ENCODE peak calls at places on chromosomes 2 and 18, in eight cellular contexts. P, W, N, Y, H, Z, K and V are unnamed samples. For H3K36me3 and H3K4me1, the result is how much of the 10 kb centered on the place peaks cover.

GRCh38 chr2:96391153-96391827 is 55.7 kb downstream of the NCAPH start:
- DNase-seq in P (no peak), W (no peak), N (no peak), Y (no peak), H (no peak), Z (no peak), K (no peak), V (no peak)

GRCh38 chr2:19861771-19862170 is 40.0 kb downstream of the TTC32 start:
- DNase-seq in P (no peak), W (no peak), N (no peak), Y (no peak), H (no peak), Z (no peak), K (no peak), V (no peak)

GRCh38 chr2:105761931-105762515 is 17.3 kb downstream of the NCK2 start:
- DNase-seq in P (no peak), W (no peak), N (no peak), Y (no peak), H (no peak), Z (peak), K (peak), V (no peak)

GRCh38 chr18:72555101-72555500 is 11.0 kb upstream of the CBLN2 start:
- DNase-seq in P (no peak), W (no peak), N (no peak), Y (no peak), H (no peak), Z (no peak), K (no peak), V (no peak)

GRCh38 chr18:62018761-62019041 is 125.9 kb upstream of the RNF152 start:
- DNase-seq in P (no peak), W (no peak), N (no peak), Y (no peak), H (no peak), Z (no peak), K (no peak), V (no peak)

GRCh38 chr2:33242845-33243244 is 233.6 kb upstream of the RASGRP3 start:
- DNase-seq in P (no peak), W (no peak), N (no peak), Y (no peak), H (no peak), Z (no peak), K (no peak), V (no peak)

GRCh38 chr18:59381949-59382348 is 22.9 kb upstream of the LMAN1 start:
- DNase-seq in P (no peak), W (no peak), N (no peak), Y (no peak), H (no peak), Z (no peak), K (no peak), V (no peak)

GRCh38 chr2:109531896-109532727 is 81.7 kb downstream of the SEPTIN10 start:
- DNase-seq in P (no peak), W (no peak), N (peak), Y (no peak), H (peak), Z (no peak), K (no peak), V (peak)

GRCh38 chr18:8595445-8595844 is 13.8 kb upstream of the RAB12 start:
- DNase-seq in P (no peak), W (no peak), N (no peak), Y (no peak), H (no peak), Z (no peak), K (no peak), V (no peak)

GRCh38 chr18:63224574-63224973 is 95.0 kb downstream of the BCL2 start:
- DNase-seq in P (no peak), W (no peak), N (no peak), Y (no peak), H (no peak), Z (no peak), K (no peak), V (no peak)
- H3K36me3 ChIP-seq in P (under half), W (under half), N (under half), Y (under half), H (under half), Z (under half), K (under half), V (under half)

GRCh38 chr2:46704593-46704992 is 211.0 kb downstream of the MCFD2 start:
- DNase-seq in P (no peak), W (no peak), N (no peak), Y (no peak), H (no peak), Z (no peak), K (peak), V (no peak)
- H3K4me1 ChIP-seq in P (half or more), W (half or more), N (half or more), Y (under half), H (half or more), Z (under half), K (under half), V (under half)

GRCh38 chr2:189082576-189082975 is 97.0 kb downstream of the COL5A2 start:
- DNase-seq in P (no peak), W (no peak), N (no peak), Y (no peak), H (no peak), Z (no peak), K (no peak), V (no peak)

GRCh38 chr2:189088566-189089225 is 90.9 kb downstream of the COL5A2 start:
- DNase-seq in P (no peak), W (no peak), N (no peak), Y (no peak), H (no peak), Z (no peak), K (no peak), V (no peak)

GRCh38 chr2:189086710-189087109 is 92.9 kb downstream of the COL5A2 start:
- DNase-seq in P (no peak), W (no peak), N (no peak), Y (peak), H (no peak), Z (no peak), K (no peak), V (no peak)

GRCh38 chr2:189083088-189083487 is 96.5 kb downstream of the COL5A2 start:
- DNase-seq in P (no peak), W (no peak), N (no peak), Y (no peak), H (no peak), Z (no peak), K (no peak), V (no peak)
- H3K36me3 ChIP-seq in P (under half), W (under half), N (under half), Y (under half), H (under half), Z (under half), K (under half), V (under half)

GRCh38 chr2:157843935-157844334 is 32.2 kb downstream of the ACVR1 start:
- DNase-seq in P (no peak), W (no peak), N (no peak), Y (no peak), H (no peak), Z (no peak), K (no peak), V (no peak)

GRCh38 chr2:157848242-157848641 is 27.9 kb downstream of the ACVR1 start:
- DNase-seq in P (no peak), W (no peak), N (no peak), Y (no peak), H (no peak), Z (no peak), K (no peak), V (no peak)

GRCh38 chr2:157841485-157841884 is 34.6 kb downstream of the ACVR1 start:
- DNase-seq in P (no peak), W (no peak), N (no peak), Y (no peak), H (no peak), Z (no peak), K (no peak), V (no peak)

GRCh38 chr2:157842106-157842879 is 33.8 kb downstream of the ACVR1 start:
- DNase-seq in P (no peak), W (no peak), N (no peak), Y (no peak), H (no peak), Z (no peak), K (no peak), V (no peak)

DNA sequence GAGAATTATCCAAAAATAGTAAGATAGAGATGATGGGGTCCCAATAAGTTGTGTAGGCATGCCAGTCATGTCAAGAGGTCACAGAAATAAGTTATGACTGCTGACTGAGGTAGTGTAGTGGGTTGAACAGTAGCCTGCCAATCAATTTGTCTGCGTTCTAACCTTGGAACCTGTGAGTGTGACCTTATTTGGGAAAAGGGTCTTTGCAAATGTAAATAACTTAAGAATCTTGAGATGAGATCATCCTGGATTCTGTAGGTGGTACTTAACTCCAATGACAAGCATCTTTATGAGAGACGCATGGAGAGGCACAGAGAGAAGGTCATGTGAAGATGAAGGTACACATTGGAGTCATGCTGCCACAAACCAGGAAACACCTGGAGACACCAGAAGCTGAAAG is 31.0 kb downstream of the ACVR1 start:
- DNase-seq in P (no peak), W (no peak), N (no peak), Y (no peak), H (no peak), Z (no peak), K (no peak), V (no peak)
- H3K4me1 ChIP-seq in P (half or more), W (half or more), N (under half), Y (under half), H (half or more), Z (under half), K (under half), V (under half)